ENCODE peak calls at places on chromosomes 6 and 20, in four cellular contexts. O, L, J and Q are unnamed samples.

GRCh38 chr6:166654573-166654972 is 27.5 kb upstream of the RPS6KA2 start:
- DNase-seq in O (no peak), L (no peak), J (no peak), Q (no peak)

GRCh38 chr6:164832410-164832809 is 477.0 kb downstream of the C6orf118 start:
- DNase-seq in O (no peak), L (no peak), J (no peak), Q (no peak)

GRCh38 chr20:1108437-1108920 is 9.9 kb upstream of the PSMF1 start:
- DNase-seq in O (peak; percentile 66), L (peak; percentile 54), J (peak; percentile 49), Q (peak; percentile 17)

GRCh38 chr6:1624848-1625341 is 15.2 kb downstream of the FOXC1 start:
- DNase-seq in O (no peak), L (peak; percentile 55), J (peak; percentile 41), Q (peak; percentile 48)

GRCh38 chr20:38392356-38392755 is 42.8 kb downstream of the SNHG17 start:
- DNase-seq in O (no peak), L (no peak), J (no peak), Q (peak; percentile 11)

GRCh38 chr20:46965477-46965876 is 70.8 kb downstream of the EYA2 start:
- DNase-seq in O (no peak), L (no peak), J (no peak), Q (peak; percentile 84)

GRCh38 chr6:112163295-112164257 is 76.2 kb downstream of the FAM229B start:
- DNase-seq in O (peak; percentile 65), L (peak; percentile 48), J (peak; percentile 49), Q (peak; percentile 36)

GRCh38 chr6:129141499-129141898 is 258.6 kb downstream of the LAMA2 start:
- DNase-seq in O (no peak), L (no peak), J (no peak), Q (no peak)

GRCh38 chr6:32216292-32216691 is 7.6 kb downstream of the NOTCH4 start:
- DNase-seq in O (no peak), L (no peak), J (no peak), Q (no peak)

GRCh38 chr20:10469599-10469998 is 34.5 kb downstream of the SLX4IP start:
- DNase-seq in O (peak; percentile 44), L (peak; percentile 60), J (peak; percentile 44), Q (peak; percentile 77)

GRCh38 chr6:144586986-144587385 is 301.9 kb downstream of the UTRN start:
- DNase-seq in O (no peak), L (no peak), J (no peak), Q (no peak)

GRCh38 chr20:18401305-18401704 is 65.5 kb downstream of the DZANK1 start:
- DNase-seq in O (no peak), L (no peak), J (no peak), Q (no peak)

GRCh38 chr20:38178065-38178471 is 13.0 kb upstream of the TGM2 start:
- DNase-seq in O (no peak), L (no peak), J (no peak), Q (no peak)

GRCh38 chr20:49167811-49168507 is 20.2 kb downstream of the STAU1 start:
- DNase-seq in O (no peak), L (no peak), J (no peak), Q (no peak)

GRCh38 chr6:134503542-134504281 is 185.8 kb upstream of the SGK1 start:
- DNase-seq in O (no peak), L (no peak), J (no peak), Q (peak; percentile 88)

GRCh38 chr20:40781340-40781916 is 92.4 kb upstream of the MAFB start:
- DNase-seq in O (no peak), L (no peak), J (no peak), Q (no peak)

GRCh38 chr20:39897781-39898466 is 791.1 kb downstream of the MAFB start:
- DNase-seq in O (no peak), L (no peak), J (no peak), Q (peak; percentile 67)

DNA sequence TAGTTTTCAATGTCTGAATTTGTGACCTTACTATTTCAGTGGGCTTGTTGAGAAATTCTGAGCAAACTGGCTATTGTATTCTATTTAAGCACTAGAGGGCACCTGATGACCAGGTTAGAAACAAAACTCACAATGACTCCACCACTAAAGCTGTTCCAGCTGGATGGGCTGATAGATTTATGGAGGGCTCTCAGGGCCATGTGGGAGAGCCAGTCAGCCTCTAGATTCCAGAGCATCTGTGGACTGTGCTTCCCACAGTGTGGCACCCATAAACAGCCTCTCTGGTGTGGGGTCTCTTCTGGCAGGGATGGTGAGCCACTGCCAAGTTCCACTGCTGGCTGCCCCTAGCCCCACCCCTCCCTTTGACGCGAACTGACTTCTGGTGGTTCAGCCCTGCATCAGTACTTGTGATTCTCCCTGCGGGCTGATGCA is 29.2 kb downstream of the C6orf58 start:
- DNase-seq in O (no peak), L (no peak), J (no peak), Q (peak; percentile 32)
- TF ChIP-seq CTCF in O (no peak), L (no peak), J (peak; percentile 10), Q (peak; percentile 30)

DNA sequence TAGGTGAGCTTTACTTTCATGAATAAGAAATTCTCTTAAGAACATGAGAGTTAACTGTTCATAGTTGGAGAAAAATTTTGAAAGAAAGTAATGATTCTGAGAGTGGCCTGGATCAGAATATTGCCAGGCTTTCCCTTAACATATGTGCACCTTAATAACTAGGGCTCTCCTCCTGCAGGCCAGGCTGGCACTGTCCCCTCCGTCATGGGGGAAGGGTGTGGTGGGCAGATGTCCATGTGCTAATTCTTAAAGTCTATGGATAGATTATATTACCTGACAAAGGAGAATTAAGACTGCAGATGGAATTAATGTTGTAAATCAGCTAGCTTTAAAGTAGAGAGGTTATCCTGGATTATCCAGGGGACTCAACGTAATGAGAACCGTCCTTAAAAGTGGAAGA is 10.9 kb upstream of the KLHL32 start:
- DNase-seq in O (no peak), L (no peak), J (no peak), Q (no peak)
- H3K36me3 ChIP-seq in O (no peaks in the 10 kb centered on the region), L (no peaks in the 10 kb centered on the region), J (no peaks in the 10 kb centered on the region), Q (no peaks in the 10 kb centered on the region)

DNA sequence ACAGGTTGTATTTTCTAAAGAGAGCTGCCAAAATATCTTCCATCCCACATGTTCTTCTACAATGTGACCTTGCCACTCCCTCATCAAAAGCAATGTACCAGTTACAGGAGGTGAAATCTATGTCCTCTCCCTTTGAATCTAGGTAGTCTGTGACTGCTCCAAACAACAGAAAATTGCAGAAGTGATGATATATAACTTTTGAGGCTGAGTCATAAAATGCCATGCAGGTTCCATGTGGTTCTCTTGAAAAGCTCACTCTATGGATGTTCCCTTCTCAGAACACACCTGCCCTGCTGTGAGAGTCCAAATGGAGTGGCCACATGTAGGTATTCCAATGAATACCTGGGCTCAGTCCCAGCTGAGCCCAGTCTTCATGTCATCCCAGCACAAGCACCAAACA is 16.9 kb upstream of the PHIP start:
- DNase-seq in O (no peak), L (no peak), J (no peak), Q (no peak)
- H3K4me3 ChIP-seq in O (no peak overlapping the region), L (no peak overlapping the region), J (no peak overlapping the region), Q (no peak overlapping the region)

DNA sequence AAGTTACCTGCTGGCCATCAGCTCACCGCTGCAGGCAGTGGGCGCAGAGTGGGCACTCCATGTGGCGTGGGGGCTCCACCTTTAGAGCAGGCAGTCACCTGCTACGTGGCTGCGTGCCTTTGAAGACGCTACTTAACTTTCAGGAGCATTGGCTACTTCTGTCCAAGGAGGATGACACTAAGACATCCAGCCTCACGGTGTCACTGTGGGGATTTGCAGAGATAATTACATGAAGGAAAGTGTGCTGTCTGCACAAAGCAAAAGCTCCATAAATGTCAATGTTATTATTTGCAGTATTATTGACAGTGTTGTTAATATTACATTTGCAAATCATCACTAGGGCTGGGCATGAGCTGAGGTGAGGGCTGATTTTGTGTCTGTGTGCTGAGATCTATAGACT is 166.0 kb upstream of the SYNDIG1 start:
- DNase-seq in O (no peak), L (peak; percentile 35), J (no peak), Q (peak; percentile 29)
- TF ChIP-seq CTCF in O (no peak), L (peak; percentile 19), J (peak; percentile 24), Q (peak; percentile 15)

DNA sequence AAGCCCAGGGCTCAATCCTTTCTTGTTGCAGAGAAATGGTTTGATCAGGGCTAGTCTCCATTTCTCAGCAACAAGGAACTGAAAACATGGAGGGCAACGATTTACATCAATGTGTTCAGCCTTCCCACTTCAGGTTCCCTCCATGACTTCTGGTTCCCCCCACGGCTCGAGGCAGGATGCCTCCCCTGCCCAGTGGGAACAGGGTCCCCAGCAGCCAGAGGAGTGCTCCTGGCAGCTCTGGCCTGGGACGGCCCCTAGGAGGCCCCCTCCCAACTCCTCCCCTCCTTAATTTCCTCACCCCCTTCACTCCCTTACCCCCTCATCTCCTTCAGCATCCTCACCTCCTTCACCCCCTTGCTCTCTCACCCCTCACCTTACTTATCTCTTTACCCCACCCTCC is 283.8 kb downstream of the CDC5L start:
- DNase-seq in O (peak; percentile 9), L (no peak), J (no peak), Q (no peak)
- H3K36me3 ChIP-seq in O (no peaks in the 10 kb centered on the region), L (no peaks in the 10 kb centered on the region), J (no peaks in the 10 kb centered on the region), Q (no peaks in the 10 kb centered on the region)

DNA sequence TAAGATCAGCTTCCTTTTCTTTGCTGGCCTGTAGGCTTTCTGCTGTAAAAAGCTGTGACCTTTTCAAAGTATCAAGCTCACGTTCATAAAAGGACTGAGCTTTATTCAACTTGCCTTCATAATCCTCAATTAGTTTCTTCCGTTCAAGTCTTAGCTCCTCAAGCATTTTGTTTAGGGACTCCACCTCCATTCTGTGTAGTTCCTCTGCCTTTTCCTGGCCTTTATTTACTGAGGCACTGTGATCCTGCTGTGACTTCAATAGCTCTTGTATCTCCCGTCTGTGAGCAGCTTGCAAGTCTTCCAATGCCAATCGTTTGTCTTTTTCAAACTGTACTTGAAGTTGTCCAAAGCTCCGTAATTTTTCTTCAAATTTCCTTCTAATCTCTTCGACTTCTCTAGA is 54.4 kb downstream of the FAM184A start:
- DNase-seq in O (no peak), L (no peak), J (no peak), Q (no peak)
- H3K4me3 ChIP-seq in O (no peak overlapping the region), L (no peak overlapping the region), J (no peak overlapping the region), Q (no peak overlapping the region)

GRCh38 chr6:34468378-34468892 is 2.6 kb downstream of the PACSIN1 start:
- DNase-seq in O (no peak), L (no peak), J (no peak), Q (no peak)

GRCh38 chr6:34472425-34472824 is 6.5 kb downstream of the PACSIN1 start:
- DNase-seq in O (no peak), L (no peak), J (no peak), Q (no peak)

GRCh38 chr6:34466242-34467185 is 638 bp downstream of the PACSIN1 start:
- DNase-seq in O (no peak), L (no peak), J (no peak), Q (no peak)

GRCh38 chr6:34465551-34466241 is at the start of gene PACSIN1:
- DNase-seq in O (no peak), L (no peak), J (peak; percentile 35), Q (no peak)

GRCh38 chr6:34469499-34469898 is 3.6 kb downstream of the PACSIN1 start:
- DNase-seq in O (no peak), L (no peak), J (no peak), Q (no peak)
- TF ChIP-seq CTCF in O (no peak), L (no peak), J (no peak), Q (no peak)

GRCh38 chr6:15507221-15507620 is 155.6 kb downstream of the DTNBP1 start:
- DNase-seq in O (no peak), L (no peak), J (no peak), Q (no peak)
- H3K36me3 ChIP-seq in O (no peaks in the 10 kb centered on the region), L (peaks cover 29% of the 10 kb centered on the region), J (peaks cover 49% of the 10 kb centered on the region), Q (peaks cover 49% of the 10 kb centered on the region)